ENCODE peak calls at places on chromosomes 12 and 14, in seven cellular contexts. L is cardiac fibroblast, H is astrocyte of the spinal cord, D is lower leg skin, T is uterus, V is coronary artery, W is left lung. G is an unnamed sample.

GRCh38 chr12:62347922-62348650 is 87.9 kb downstream of the USP15 start:
- DNase-seq in L (no peak), D (no peak), T (no peak), V (no peak), H (peak), W (no peak), G (peak)

GRCh38 chr14:50023671-50024490 is 92.5 kb downstream of the VCPKMT start:
- DNase-seq in H (peak), V (no peak), L (peak), W (no peak), D (no peak), T (peak), G (peak)

GRCh38 chr12:108819920-108820699 is 37.3 kb downstream of the SSH1 start:
- DNase-seq in V (no peak), H (no peak), D (no peak), W (no peak), L (no peak), T (no peak), G (no peak)

GRCh38 chr14:96085369-96085768 is 46.2 kb downstream of the C14orf132 start:
- DNase-seq in D (no peak), H (no peak), L (no peak), W (peak), T (no peak), V (peak), G (no peak)

GRCh38 chr14:64502476-64503183 is 1.0 kb downstream of the ZBTB25 start:
- DNase-seq in V (peak), L (peak), H (no peak), W (no peak), D (peak), T (no peak), G (peak)

GRCh38 chr12:67692966-67693365 is 44.4 kb downstream of the DYRK2 start:
- DNase-seq in H (no peak), D (no peak), L (no peak), V (no peak), T (no peak), W (no peak), G (no peak)

GRCh38 chr14:35435177-35435576 is 30.6 kb upstream of the NFKBIA start:
- DNase-seq in T (no peak), H (no peak), V (no peak), W (no peak), D (no peak), L (no peak), G (no peak)

GRCh38 chr14:40367717-40368116 is 935.5 kb upstream of the FBXO33 start:
- DNase-seq in V (no peak), T (no peak), H (no peak), L (no peak), W (no peak), D (no peak), G (no peak)

GRCh38 chr14:68143341-68143807 is 323.8 kb downstream of the RAD51B start:
- DNase-seq in V (peak), T (peak), H (peak), D (peak), W (peak), L (peak), G (peak)

GRCh38 chr12:51926718-51927117 is 19.4 kb downstream of the ACVRL1 start:
- DNase-seq in T (no peak), L (peak), V (no peak), W (no peak), D (peak), H (no peak), G (peak)

GRCh38 chr12:12506541-12506940 is 56.1 kb downstream of the DUSP16 start:
- DNase-seq in H (peak), L (peak), D (no peak), T (no peak), W (peak), V (no peak), G (peak)

GRCh38 chr12:95574799-95575452 is 23.6 kb upstream of the USP44 start:
- DNase-seq in V (no peak), L (peak), D (no peak), H (peak), W (no peak), T (no peak), G (peak)

GRCh38 chr12:97557116-97557515 is 94.5 kb downstream of the RMST start:
- DNase-seq in W (no peak), T (no peak), V (no peak), H (no peak), D (no peak), L (no peak), G (no peak)

GRCh38 chr12:131101703-131102492 is 148.2 kb downstream of the ADGRD1 start:
- DNase-seq in L (no peak), T (no peak), W (peak), D (no peak), V (no peak), H (no peak), G (no peak)

GRCh38 chr12:110794623-110795280 is 52.0 kb upstream of the CCDC63 start:
- DNase-seq in T (peak), W (no peak), H (no peak), L (peak), D (peak), V (no peak), G (peak)

GRCh38 chr12:120249266-120249874 is 16.2 kb downstream of the PXN start:
- DNase-seq in L (no peak), D (no peak), T (no peak), H (no peak), W (no peak), V (no peak), G (no peak)

GRCh38 chr12:87015352-87015751 is 759.2 kb upstream of the MGAT4C start:
- DNase-seq in W (no peak), H (no peak), V (no peak), L (no peak), D (no peak), T (no peak), G (no peak)

GRCh38 chr12:126424696-126425095 is 1359.5 kb downstream of the AACS start:
- DNase-seq in D (no peak), W (no peak), T (no peak), H (peak), L (no peak), V (no peak), G (no peak)

GRCh38 chr14:33386771-33387170 is 448.1 kb downstream of the NPAS3 start:
- DNase-seq in H (peak), W (no peak), L (peak), V (no peak), T (no peak), D (no peak), G (no peak)

GRCh38 chr12:27573972-27574371 is 50.0 kb downstream of the PPFIBP1 start:
- DNase-seq in D (no peak), L (peak), W (no peak), T (no peak), H (peak), V (no peak), G (peak)

DNA sequence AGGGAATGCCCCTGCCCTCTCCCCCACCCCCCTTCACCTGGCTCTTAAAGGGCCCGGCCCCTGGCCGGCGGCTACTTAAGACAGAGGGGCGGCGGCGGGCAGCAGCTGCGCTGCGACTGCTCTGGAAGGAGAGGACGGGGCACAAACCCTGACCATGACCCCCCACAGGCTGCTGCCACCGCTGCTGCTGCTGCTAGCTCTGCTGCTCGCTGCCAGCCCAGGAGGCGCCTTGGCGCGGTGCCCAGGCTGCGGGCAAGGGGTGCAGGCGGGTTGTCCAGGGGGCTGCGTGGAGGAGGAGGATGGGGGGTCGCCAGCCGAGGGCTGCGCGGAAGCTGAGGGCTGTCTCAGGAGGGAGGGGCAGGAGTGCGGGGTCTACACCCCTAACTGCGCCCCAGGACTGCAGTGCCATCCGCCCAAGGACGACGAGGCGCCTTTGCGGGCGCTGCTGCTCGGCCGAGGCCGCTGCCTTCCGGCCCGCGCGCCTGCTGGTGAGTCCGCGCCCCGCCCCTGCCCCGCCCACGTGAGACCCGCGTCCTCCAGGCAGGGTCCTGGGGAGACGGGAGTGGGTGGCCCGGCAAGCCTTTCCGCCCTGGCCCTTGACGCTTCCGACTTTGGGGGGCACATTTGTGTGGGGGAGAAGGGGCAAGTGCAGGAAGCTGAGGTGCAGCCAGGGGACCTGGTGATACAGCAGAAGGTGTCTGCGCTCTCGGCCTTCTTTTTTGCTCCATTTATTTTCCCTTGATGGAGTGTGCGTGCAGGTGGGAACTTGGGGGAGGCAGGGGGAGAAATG is at the start of gene IGFBP6:
- DNase-seq in W (peak), L (peak), H (peak), D (peak), T (peak), V (no peak), G (peak)
- TF ChIP-seq CTCF in W (peak), L (no peak), H (no peak), D (no peak), T (peak), V (no peak), G (no peak)

DNA sequence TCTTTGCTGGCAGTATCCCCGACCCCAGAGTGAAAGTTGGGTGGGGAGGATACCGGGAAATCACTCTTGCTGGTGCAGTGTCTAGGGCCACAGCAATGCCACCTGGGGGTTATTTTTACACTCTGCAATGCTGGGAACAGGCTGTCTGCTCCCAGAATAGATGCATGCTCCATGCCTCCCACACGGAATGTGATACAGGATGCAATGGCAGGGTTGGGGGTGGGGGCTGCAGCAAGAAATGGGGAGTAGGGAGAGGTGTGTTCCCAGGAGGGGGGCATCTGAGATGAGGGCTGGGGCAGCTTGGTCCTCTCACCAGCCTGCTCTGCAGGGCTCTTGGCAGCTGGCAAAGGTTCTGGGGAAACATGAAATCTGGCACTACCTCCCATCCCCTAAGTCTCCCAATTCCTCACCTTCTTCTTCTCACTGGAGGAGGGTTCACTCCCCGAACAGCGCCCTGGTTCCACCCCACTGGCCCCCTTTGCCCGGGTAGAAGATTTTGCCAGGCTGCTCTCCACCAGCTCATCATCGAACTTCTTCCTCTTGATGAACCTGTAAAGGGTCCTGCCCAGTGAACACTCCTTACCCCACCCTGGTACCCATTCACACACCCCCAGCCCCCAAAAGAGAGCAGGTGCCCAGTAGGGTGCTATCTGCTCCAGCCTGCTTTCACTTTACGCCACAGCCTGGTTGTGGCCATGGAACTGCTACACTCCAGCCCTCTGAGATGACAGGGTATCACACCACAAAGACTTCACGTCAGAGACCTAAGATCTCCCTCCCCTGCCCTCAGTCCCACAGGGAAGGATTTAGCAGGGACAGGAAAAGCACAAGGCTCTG is 2.6 kb downstream of the MCRS1 start:
- DNase-seq in W (no peak), L (no peak), V (no peak), H (no peak), D (no peak), T (no peak), G (no peak)
- H3K4me3 ChIP-seq in W (no peak), L (no peak), V (no peak), H (no peak), D (no peak), T (no peak), G (no peak)

GRCh38 chr14:63361790-63362189 is 43.1 kb upstream of the GPHB5 start:
- DNase-seq in L (no peak), T (no peak), V (no peak), D (no peak), H (no peak), W (no peak), G (no peak)
- TF ChIP-seq CTCF in L (no peak), T (no peak), V (no peak), D (no peak), H (no peak), W (no peak), G (no peak)

GRCh38 chr14:105200074-105200473 is 19.0 kb upstream of the NUDT14 start:
- DNase-seq in W (no peak), V (no peak), D (no peak), L (no peak), H (no peak), T (no peak), G (no peak)

GRCh38 chr14:105199093-105199492 is 18.0 kb upstream of the NUDT14 start:
- DNase-seq in H (peak), T (no peak), W (no peak), D (no peak), L (peak), V (no peak), G (peak)

GRCh38 chr14:105201928-105202513 is 20.9 kb upstream of the NUDT14 start:
- DNase-seq in W (no peak), V (no peak), T (no peak), L (no peak), H (no peak), D (no peak), G (no peak)

GRCh38 chr14:105201156-105201927 is 20.2 kb upstream of the NUDT14 start:
- DNase-seq in V (no peak), D (no peak), L (no peak), T (no peak), H (no peak), W (no peak), G (no peak)

DNA sequence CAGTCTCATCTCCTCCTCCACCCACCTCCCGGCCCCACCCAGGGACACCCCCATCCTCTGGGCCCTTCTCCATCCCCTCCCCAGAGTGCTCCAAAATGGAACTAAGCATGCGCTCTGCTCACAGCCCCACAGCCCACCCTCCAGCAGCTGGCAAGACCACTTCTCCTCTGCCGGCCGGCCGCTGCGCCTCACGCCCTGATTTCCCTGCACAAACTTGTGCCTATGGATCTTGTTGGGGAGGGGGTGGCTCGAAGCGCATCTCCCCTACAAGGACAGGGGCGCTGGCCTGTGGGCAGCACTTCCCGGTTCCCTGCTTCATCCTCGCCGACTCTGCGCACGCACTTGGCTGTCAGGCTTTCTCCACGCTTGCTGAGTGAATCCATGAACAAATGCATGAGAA is 19.5 kb upstream of the NUDT14 start:
- DNase-seq in V (no peak), L (no peak), W (no peak), T (no peak), D (no peak), H (no peak), G (no peak)
- H3K4me3 ChIP-seq in V (no peak), L (no peak), W (no peak), T (no peak), D (no peak), H (no peak), G (no peak)

GRCh38 chr14:91337699-91338335 is 79.8 kb downstream of the CCDC88C start:
- DNase-seq in H (no peak), V (no peak), L (no peak), T (no peak), D (no peak), W (no peak), G (no peak)

GRCh38 chr14:91339076-91339475 is 78.5 kb downstream of the CCDC88C start:
- DNase-seq in D (no peak), L (no peak), W (no peak), V (no peak), H (no peak), T (no peak), G (no peak)

GRCh38 chr14:91336093-91336450 is 81.5 kb downstream of the CCDC88C start:
- DNase-seq in T (no peak), D (no peak), V (no peak), H (no peak), L (no peak), W (no peak), G (no peak)

GRCh38 chr14:91339606-91340369 is 77.8 kb downstream of the CCDC88C start:
- DNase-seq in T (no peak), D (no peak), V (no peak), W (no peak), H (no peak), L (no peak), G (no peak)

DNA sequence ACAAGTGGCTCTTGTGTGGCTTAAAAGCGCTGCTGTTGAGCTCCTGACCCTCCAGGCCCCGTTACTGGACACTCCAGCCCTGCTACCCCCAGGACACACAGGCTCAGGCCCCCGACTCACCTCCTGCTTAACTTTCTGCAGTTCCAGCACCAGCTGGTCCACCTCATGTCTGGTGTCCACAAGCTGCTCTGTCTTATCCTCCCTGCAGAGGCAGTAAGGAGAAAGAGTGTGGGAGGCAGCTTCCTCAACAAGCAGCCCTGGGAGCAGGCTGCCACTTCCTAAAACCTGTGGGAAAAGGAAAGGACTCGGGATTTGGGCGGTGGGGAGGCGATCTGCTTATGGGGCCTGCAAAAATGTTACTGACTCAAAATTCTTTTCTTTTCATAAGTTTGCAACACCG is 79.3 kb downstream of the CCDC88C start:
- DNase-seq in H (no peak), D (no peak), W (no peak), V (no peak), L (peak), T (no peak), G (no peak)
- TF ChIP-seq CTCF in H (no peak), D (no peak), W (no peak), V (no peak), L (no peak), T (no peak), G (no peak)

G was measured in fibroblast of villous mesenchyme.